ENCODE peak calls at places on chromosomes 13 and 19, in seven cellular contexts. T is sciatic nerve, D is left ventricle myocardium superior, G is IMR-90, R is cardiac muscle cell, A is GM12865, U is osteocyte. B is an unnamed sample.

GRCh38 chr13:44870456-44870929 is 118.8 kb downstream of the NUFIP1 start:
- DNase-seq in T (no peak), G (no peak), U (no peak), R (no peak), D (peak; percentile 78), A (no peak), B (no peak)

GRCh38 chr19:14575428-14575980 is 3.6 kb upstream of the NDUFB7 start:
- DNase-seq in T (no peak), G (no peak), R (no peak), A (no peak), D (no peak), U (no peak), B (no peak)

GRCh38 chr19:5001547-5002131 is 32.7 kb downstream of the KDM4B start:
- DNase-seq in U (no peak), D (no peak), A (peak; percentile 54), G (peak; percentile 71), T (no peak), R (no peak), B (peak; percentile 14)

GRCh38 chr13:25980255-25980654 is 71.6 kb downstream of the SHISA2 start:
- DNase-seq in G (peak; percentile 3), T (no peak), A (no peak), R (peak; percentile 50), D (no peak), U (no peak), B (no peak)

GRCh38 chr13:40479196-40479845 is 187.1 kb downstream of the FOXO1 start:
- DNase-seq in T (no peak), R (no peak), U (no peak), A (no peak), D (peak; percentile 38), G (no peak), B (no peak)

GRCh38 chr13:41700790-41701310 is 243.5 kb downstream of the RGCC start:
- DNase-seq in R (no peak), T (no peak), D (no peak), G (peak; percentile 66), A (no peak), U (no peak), B (no peak)

GRCh38 chr13:32443111-32443510 is 15.2 kb upstream of the N4BP2L1 start:
- DNase-seq in U (no peak), A (peak; percentile 85), D (no peak), T (no peak), G (peak; percentile 23), R (peak; percentile 11), B (no peak)

GRCh38 chr13:94764576-94765321 is 52.4 kb upstream of the SOX21 start:
- DNase-seq in A (no peak), D (no peak), T (no peak), G (no peak), R (no peak), U (no peak), B (no peak)

GRCh38 chr19:35717665-35718344 is at the start of gene KMT2B:
- DNase-seq in R (peak; percentile 97), U (peak; percentile 99), G (no peak), A (peak; percentile 98), D (no peak), T (no peak), B (no peak)

GRCh38 chr13:111469916-111470506 is 149.6 kb downstream of the TEX29 start:
- DNase-seq in U (peak; percentile 76), D (no peak), R (no peak), G (no peak), A (no peak), T (no peak), B (no peak)

GRCh38 chr19:41298327-41298964 is 11.5 kb upstream of the CCDC97 start:
- DNase-seq in R (peak; percentile 87), G (peak; percentile 82), D (peak; percentile 89), A (peak; percentile 69), T (peak; percentile 77), U (peak; percentile 92), B (no peak)

GRCh38 chr19:6707658-6708018 is 12.8 kb downstream of the C3 start:
- DNase-seq in D (no peak), T (no peak), A (no peak), G (no peak), U (no peak), R (no peak), B (no peak)

GRCh38 chr13:114145722-114146121 is 13.3 kb upstream of the RASA3 start:
- DNase-seq in U (no peak), R (no peak), T (no peak), D (no peak), A (no peak), G (no peak), B (no peak)

GRCh38 chr19:57671124-57671895 is 2.6 kb downstream of the ZSCAN4 start:
- DNase-seq in A (no peak), D (no peak), G (no peak), U (no peak), R (no peak), T (no peak), B (no peak)

GRCh38 chr13:30708541-30708940 is 26.8 kb upstream of the ALOX5AP start:
- DNase-seq in T (no peak), D (no peak), U (no peak), R (no peak), A (no peak), G (peak; percentile 69), B (no peak)

GRCh38 chr13:98273824-98274786 is 97.0 kb upstream of the RNF113B start:
- DNase-seq in U (no peak), D (no peak), G (peak; percentile 40), R (peak; percentile 29), T (no peak), A (no peak), B (no peak)

GRCh38 chr13:30257433-30258099 is 49.8 kb downstream of the KATNAL1 start:
- DNase-seq in G (peak; percentile 9), U (no peak), D (peak; percentile 32), R (peak; percentile 75), T (no peak), A (peak; percentile 48), B (no peak)

GRCh38 chr19:41175825-41176734 is 16.9 kb upstream of the CYP2S1 start:
- DNase-seq in R (peak; percentile 75), T (no peak), A (no peak), G (peak; percentile 76), U (no peak), D (peak; percentile 35), B (no peak)

GRCh38 chr19:38148337-38148736 is 75.7 kb downstream of the DPF1 start:
- DNase-seq in R (no peak), T (no peak), G (no peak), D (peak; percentile 70), A (no peak), U (no peak), B (no peak)

GRCh38 chr13:98182153-98182552 is 5.1 kb upstream of the RNF113B start:
- DNase-seq in A (no peak), R (no peak), T (no peak), U (no peak), D (no peak), G (no peak), B (no peak)

GRCh38 chr19:23437901-23438300 is 42.6 kb upstream of the ZNF91 start:
- DNase-seq in U (no peak), R (no peak), G (no peak), T (no peak), D (no peak), A (no peak), B (no peak)

GRCh38 chr13:32881792-32882175 is 134.4 kb upstream of the KL start:
- DNase-seq in G (no peak), D (no peak), R (no peak), U (no peak), T (no peak), A (no peak), B (no peak)

GRCh38 chr13:50713849-50714248 is 129.6 kb downstream of the DLEU7 start:
- DNase-seq in G (peak; percentile 59), T (no peak), R (no peak), D (no peak), A (peak; percentile 27), U (no peak), B (no peak)

GRCh38 chr13:45249662-45250061 is 48.8 kb upstream of the KCTD4 start:
- DNase-seq in U (no peak), T (no peak), R (no peak), G (no peak), D (no peak), A (no peak), B (no peak)

GRCh38 chr13:71864981-71865857 is 1.8 kb downstream of the DACH1 start:
- DNase-seq in T (peak; percentile 56), A (no peak), U (peak; percentile 80), R (peak; percentile 51), D (peak; percentile 52), G (no peak), B (no peak)

GRCh38 chr13:33870046-33870668 is 52.2 kb downstream of the RFC3 start:
- DNase-seq in D (no peak), A (no peak), U (no peak), G (no peak), R (no peak), T (no peak), B (no peak)

GRCh38 chr13:44281252-44282000 is 92.2 kb upstream of the SERP2 start:
- DNase-seq in D (no peak), U (no peak), T (no peak), R (no peak), G (no peak), A (no peak), B (no peak)

GRCh38 chr19:29714371-29714952 is 599 bp downstream of the C19orf12 start:
- DNase-seq in U (no peak), G (no peak), D (no peak), T (no peak), R (no peak), A (peak; percentile 36), B (no peak)

GRCh38 chr19:51799998-51800848 is 5.3 kb downstream of the FPR3 start:
- DNase-seq in G (peak; percentile 60), A (no peak), R (no peak), U (no peak), T (no peak), D (peak; percentile 88), B (no peak)

B was measured in activated naive CD8-positive, alpha-beta T cell treated with anti-CD3 and anti-CD28 coated beads, Interleukin-2, amount 50 U/mL, for 16 hours.